ENCODE peak calls at places on chromosomes 5 and 9, in eight cellular contexts. M, V, N, K, L, J, E and P are unnamed samples.

GRCh38 chr5:171483453-171484177 is 64.2 kb downstream of the FGF18 start:
- DNase-seq in N (peak; percentile 94), L (peak; percentile 81), V (peak; percentile 38), E (no peak), J (no peak), M (no peak), K (no peak), P (no peak)

GRCh38 chr5:54836959-54837534 is 148.3 kb downstream of the ESM1 start:
- DNase-seq in V (peak; percentile 67), J (no peak), M (no peak), N (no peak), L (no peak), K (no peak), E (no peak), P (no peak)

GRCh38 chr9:9133526-9133925 is 1333.9 kb upstream of the DMAC1 start:
- DNase-seq in J (no peak), K (no peak), V (no peak), E (no peak), N (no peak), L (no peak), M (no peak), P (no peak)

GRCh38 chr9:112789493-112789892 is 38.9 kb downstream of the SNX30 start:
- DNase-seq in J (no peak), L (no peak), M (no peak), K (peak; percentile 26), E (no peak), N (no peak), V (peak; percentile 37), P (no peak)

GRCh38 chr5:171893290-171893890 is 107.8 kb downstream of the SMIM23 start:
- DNase-seq in V (peak; percentile 63), E (no peak), N (no peak), L (no peak), M (no peak), J (no peak), K (no peak), P (no peak)

GRCh38 chr5:17276445-17276844 is 59.0 kb downstream of the BASP1 start:
- DNase-seq in V (no peak), K (no peak), N (no peak), L (no peak), M (no peak), E (no peak), J (no peak), P (peak; percentile 28)

GRCh38 chr5:156647034-156647451 is 203.1 kb upstream of the PPP1R2B start:
- DNase-seq in J (no peak), E (no peak), N (no peak), L (no peak), M (no peak), V (no peak), K (no peak), P (no peak)

GRCh38 chr9:103407260-103407659 is 412.1 kb downstream of the CYLC2 start:
- DNase-seq in V (no peak), M (no peak), J (no peak), E (no peak), N (no peak), L (no peak), K (no peak), P (no peak)

GRCh38 chr5:134714120-134714519 is 24.2 kb upstream of the CAMLG start:
- DNase-seq in N (no peak), K (no peak), J (no peak), L (no peak), M (no peak), E (no peak), V (peak; percentile 64), P (no peak)

GRCh38 chr5:126449751-126450271 is 26.6 kb downstream of the GRAMD2B start:
- DNase-seq in M (peak; percentile 35), E (no peak), N (no peak), J (peak; percentile 79), L (no peak), V (peak; percentile 61), K (peak; percentile 77), P (peak; percentile 70)

GRCh38 chr9:107176701-107177100 is 106.4 kb upstream of the RAD23B start:
- DNase-seq in M (no peak), L (no peak), N (no peak), V (no peak), K (no peak), E (no peak), J (no peak), P (no peak)

GRCh38 chr5:168193518-168194240 is 97.8 kb upstream of the WWC1 start:
- DNase-seq in N (no peak), E (no peak), L (no peak), J (no peak), K (no peak), M (no peak), V (no peak), P (no peak)

GRCh38 chr9:79041266-79041665 is 530.5 kb upstream of the TLE4 start:
- DNase-seq in M (no peak), L (no peak), E (no peak), J (no peak), V (no peak), K (no peak), N (no peak), P (no peak)

GRCh38 chr5:140553657-140554056 is 3.6 kb downstream of the SRA1 start:
- DNase-seq in J (no peak), M (no peak), L (no peak), E (no peak), N (no peak), K (no peak), V (no peak), P (no peak)

DNA sequence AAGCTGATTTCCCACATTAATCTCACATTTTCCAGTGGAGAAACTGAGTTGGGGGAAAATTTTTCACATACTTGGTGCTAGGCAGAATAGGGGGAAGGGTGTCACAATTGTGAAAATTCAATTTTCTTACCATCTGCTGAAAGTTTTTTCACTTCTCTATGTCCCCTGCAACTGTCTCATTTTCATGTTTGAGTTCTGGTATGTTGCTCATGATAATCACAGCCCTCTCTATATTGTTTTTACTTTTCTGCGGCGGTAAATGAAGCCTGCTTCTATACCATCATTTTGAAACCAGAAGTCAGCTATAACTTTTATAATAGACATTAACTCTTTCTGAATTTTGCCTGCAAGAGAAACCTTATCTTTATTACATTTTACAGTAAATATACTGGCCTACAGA is 1664.5 kb downstream of the EFNA5 start:
- DNase-seq in V (no peak), J (no peak), M (no peak), K (no peak), E (no peak), L (no peak), N (no peak), P (no peak)
- TF ChIP-seq CTCF in V (no peak), J (no peak), M (no peak), K (no peak), E (no peak), L (no peak), N (no peak), P (no peak)

GRCh38 chr9:114388764-114389375 is 1.1 kb upstream of the AKNA start:
- DNase-seq in K (no peak), L (no peak), N (no peak), M (no peak), E (no peak), J (no peak), V (no peak), P (no peak)
- H3K4me3 ChIP-seq in K (peak overlapping the region; percentile 88), L (no peak overlapping the region), N (no peak overlapping the region), M (no peak overlapping the region), E (no peak overlapping the region), J (peak overlapping the region; percentile 91), V (no peak overlapping the region), P (peak overlapping the region; percentile 91)

DNA sequence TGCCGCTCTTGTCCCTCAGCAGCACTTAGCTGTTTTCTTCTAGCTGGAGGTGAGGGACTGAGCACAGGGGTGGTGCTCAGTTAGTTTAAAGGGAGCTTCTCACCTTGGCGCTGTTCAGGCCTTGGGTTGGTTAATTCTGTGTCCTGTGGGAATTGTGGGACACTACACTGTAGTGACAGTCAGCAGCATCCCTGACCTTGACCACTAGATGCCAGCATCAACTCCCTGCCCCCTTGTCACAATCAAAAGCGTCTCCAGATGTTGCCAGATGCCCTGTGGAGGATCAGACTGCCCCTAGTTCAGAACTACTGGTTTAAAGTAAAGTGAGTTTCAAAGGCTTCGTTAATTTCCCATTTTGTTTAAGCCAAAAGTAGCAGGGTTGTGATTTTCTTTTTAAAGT is 65.5 kb upstream of the DMRT3 start:
- DNase-seq in N (no peak), K (no peak), L (no peak), V (no peak), E (no peak), M (no peak), J (no peak), P (no peak)
- TF ChIP-seq CTCF in N (no peak), K (peak; percentile 43), L (no peak), V (no peak), E (no peak), M (no peak), J (peak; percentile 22), P (peak; percentile 37)

DNA sequence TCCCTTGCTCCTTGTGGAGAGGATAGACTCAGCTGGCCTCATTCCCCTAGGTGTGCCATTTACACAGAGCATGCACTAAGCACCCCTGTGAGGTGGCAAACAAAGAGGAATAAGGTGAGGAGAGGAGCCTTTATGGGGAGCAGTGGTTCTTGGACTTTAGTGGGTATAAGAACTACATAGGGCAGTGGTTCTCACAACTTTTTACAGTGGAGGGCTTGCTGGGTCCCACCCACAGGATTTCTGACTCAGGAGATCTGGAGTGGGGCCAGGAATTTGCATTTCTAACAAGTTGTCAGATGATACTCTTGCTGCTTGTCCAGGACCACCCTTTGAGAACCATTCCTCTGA is 42.0 kb downstream of the CSF1R start:
- DNase-seq in E (no peak), J (no peak), N (no peak), K (no peak), V (peak; percentile 94), M (no peak), L (no peak), P (no peak)
- H3K4me3 ChIP-seq in E (no peak overlapping the region), J (no peak overlapping the region), N (no peak overlapping the region), K (no peak overlapping the region), V (no peak overlapping the region), M (no peak overlapping the region), L (no peak overlapping the region), P (no peak overlapping the region)

GRCh38 chr5:1804001-1804690 is 2.9 kb downstream of the NDUFS6 start:
- DNase-seq in N (no peak), V (no peak), J (no peak), E (no peak), M (no peak), L (peak; percentile 41), K (no peak), P (no peak)
- TF ChIP-seq CTCF in N (no peak), V (no peak), J (no peak), E (no peak), M (no peak), L (no peak), K (no peak), P (no peak)

GRCh38 chr9:74499770-74500583 is 2.8 kb downstream of the RORB start:
- DNase-seq in E (no peak), M (no peak), J (no peak), N (no peak), K (no peak), V (peak; percentile 27), L (no peak), P (no peak)

GRCh38 chr9:74497750-74498615 is 848 bp downstream of the RORB start:
- DNase-seq in L (peak; percentile 35), V (peak; percentile 43), K (peak; percentile 37), J (no peak), N (no peak), E (no peak), M (peak; percentile 38), P (peak; percentile 18)

GRCh38 chr9:74498616-74499095 is 1.5 kb downstream of the RORB start:
- DNase-seq in M (no peak), L (no peak), J (no peak), V (no peak), E (no peak), N (no peak), K (no peak), P (no peak)

GRCh38 chr9:74500584-74500924 is 3.4 kb downstream of the RORB start:
- DNase-seq in L (no peak), J (no peak), M (no peak), K (no peak), V (peak; percentile 2), N (no peak), E (no peak), P (no peak)

GRCh38 chr9:74499111-74499601 is 2.0 kb downstream of the RORB start:
- DNase-seq in M (no peak), K (no peak), L (no peak), E (no peak), J (no peak), V (peak; percentile 9), N (no peak), P (no peak)
- H3K4me3 ChIP-seq in M (peak overlapping the region; percentile 54), K (peak overlapping the region; percentile 84), L (peak overlapping the region; percentile 51), E (peak overlapping the region; percentile 64), J (no peak overlapping the region), V (peak overlapping the region; percentile 73), N (peak overlapping the region; percentile 59), P (no peak overlapping the region)